ENCODE peak calls at places on chromosome 22, in five cellular contexts. One of them, this sample, is unnamed. For H3K4me1 and H3K27me3, the result is how much of the 10 kb centered on the place peaks cover.

GRCh38 chr22:47053865-47054185 is 291.4 kb downstream of the TBC1D22A start:
- DNase-seq in ovary: no peak
- DNase-seq in stomach: no peak
- DNase-seq in body of pancreas: no peak
- DNase-seq in right lobe of liver: peak
- DNase-seq in this sample: peak

GRCh38 chr22:24175160-24175808 is 6.0 kb upstream of the SUSD2 start:
- DNase-seq in ovary: peak
- DNase-seq in stomach: peak
- DNase-seq in body of pancreas: peak
- DNase-seq in right lobe of liver: peak
- DNase-seq in this sample: peak

GRCh38 chr22:33952776-33953175 is 32.5 kb upstream of the LARGE1 start:
- DNase-seq in ovary: no peak
- DNase-seq in stomach: no peak
- DNase-seq in body of pancreas: no peak
- DNase-seq in right lobe of liver: no peak
- DNase-seq in this sample: no peak

GRCh38 chr22:25903294-25903693 is 161.3 kb downstream of the MYO18B start:
- DNase-seq in ovary: no peak
- DNase-seq in stomach: no peak
- DNase-seq in body of pancreas: no peak
- DNase-seq in right lobe of liver: no peak
- DNase-seq in this sample: no peak

GRCh38 chr22:33529424-33530113 is 390.7 kb downstream of the LARGE1 start:
- DNase-seq in ovary: no peak
- DNase-seq in stomach: no peak
- DNase-seq in body of pancreas: no peak
- DNase-seq in right lobe of liver: no peak
- DNase-seq in this sample: no peak

GRCh38 chr22:24905909-24906308 is 40.6 kb downstream of the LHFPL7 start:
- DNase-seq in ovary: no peak
- DNase-seq in stomach: no peak
- DNase-seq in body of pancreas: no peak
- DNase-seq in right lobe of liver: no peak
- DNase-seq in this sample: no peak

GRCh38 chr22:22061085-22062077 is 78.8 kb upstream of the TOP3B start:
- DNase-seq in ovary: no peak
- DNase-seq in stomach: no peak
- DNase-seq in body of pancreas: peak
- DNase-seq in right lobe of liver: no peak
- DNase-seq in this sample: peak

GRCh38 chr22:32848226-32848625 is 46.7 kb downstream of the TIMP3 start:
- DNase-seq in ovary: no peak
- DNase-seq in stomach: no peak
- DNase-seq in body of pancreas: no peak
- DNase-seq in right lobe of liver: no peak
- DNase-seq in this sample: no peak

GRCh38 chr22:32546480-32546879 is 71.9 kb downstream of the FBXO7 start:
- DNase-seq in ovary: no peak
- DNase-seq in stomach: no peak
- DNase-seq in body of pancreas: no peak
- DNase-seq in right lobe of liver: no peak
- DNase-seq in this sample: no peak

GRCh38 chr22:24072361-24072760 is 61.3 kb downstream of the CABIN1 start:
- DNase-seq in ovary: no peak
- DNase-seq in stomach: no peak
- DNase-seq in body of pancreas: no peak
- DNase-seq in right lobe of liver: no peak
- DNase-seq in this sample: no peak

GRCh38 chr22:35914665-35915476 is 113.8 kb downstream of the RBFOX2 start:
- DNase-seq in ovary: no peak
- DNase-seq in stomach: peak
- DNase-seq in body of pancreas: peak
- DNase-seq in right lobe of liver: no peak
- DNase-seq in this sample: peak

GRCh38 chr22:17486313-17486712 is 77.0 kb upstream of the SLC25A18 start:
- DNase-seq in ovary: no peak
- DNase-seq in stomach: no peak
- DNase-seq in body of pancreas: peak
- DNase-seq in right lobe of liver: no peak
- DNase-seq in this sample: peak

GRCh38 chr22:22902247-22902962 is 14.8 kb downstream of the IGLL5 start:
- DNase-seq in ovary: no peak
- DNase-seq in stomach: no peak
- DNase-seq in body of pancreas: no peak
- DNase-seq in right lobe of liver: no peak
- DNase-seq in this sample: peak

GRCh38 chr22:46693634-46694422 is 44.2 kb downstream of the CERK start:
- DNase-seq in ovary: no peak
- DNase-seq in stomach: no peak
- DNase-seq in body of pancreas: no peak
- DNase-seq in right lobe of liver: no peak
- DNase-seq in this sample: no peak

GRCh38 chr22:43433904-43434600 is 22.2 kb downstream of the MPPED1 start:
- DNase-seq in ovary: no peak
- DNase-seq in stomach: no peak
- DNase-seq in body of pancreas: no peak
- DNase-seq in right lobe of liver: no peak
- DNase-seq in this sample: no peak

GRCh38 chr22:26751217-26751616 is 93.8 kb downstream of the MIAT start:
- DNase-seq in ovary: no peak
- DNase-seq in stomach: no peak
- DNase-seq in body of pancreas: no peak
- DNase-seq in right lobe of liver: no peak
- DNase-seq in this sample: no peak

GRCh38 chr22:27639180-27640086 is 162.1 kb downstream of the MN1 start:
- DNase-seq in ovary: no peak
- DNase-seq in stomach: no peak
- DNase-seq in body of pancreas: no peak
- DNase-seq in right lobe of liver: no peak
- DNase-seq in this sample: peak

GRCh38 chr22:46586531-46587011 is 33.6 kb upstream of the GRAMD4 start:
- DNase-seq in ovary: peak
- DNase-seq in stomach: no peak
- DNase-seq in body of pancreas: no peak
- DNase-seq in right lobe of liver: peak
- DNase-seq in this sample: no peak

GRCh38 chr22:45777046-45777851 is 105.6 kb downstream of the ATXN10 start:
- DNase-seq in ovary: no peak
- DNase-seq in stomach: no peak
- DNase-seq in body of pancreas: no peak
- DNase-seq in right lobe of liver: no peak
- DNase-seq in this sample: no peak

GRCh38 chr22:43313497-43314474 is 29.4 kb downstream of the SCUBE1 start:
- DNase-seq in ovary: no peak
- DNase-seq in stomach: no peak
- DNase-seq in body of pancreas: no peak
- DNase-seq in right lobe of liver: no peak
- DNase-seq in this sample: peak

GRCh38 chr22:36379593-36380361 is 8.0 kb downstream of the MYH9 start:
- DNase-seq in ovary: no peak
- DNase-seq in stomach: no peak
- DNase-seq in body of pancreas: peak
- DNase-seq in right lobe of liver: no peak
- DNase-seq in this sample: no peak

GRCh38 chr22:19863571-19863970 is 8.9 kb upstream of the GNB1L start:
- DNase-seq in ovary: no peak
- DNase-seq in stomach: no peak
- DNase-seq in body of pancreas: no peak
- DNase-seq in right lobe of liver: no peak
- DNase-seq in this sample: no peak

GRCh38 chr22:19867617-19868016 is 12.9 kb upstream of the GNB1L start:
- DNase-seq in ovary: no peak
- DNase-seq in stomach: no peak
- DNase-seq in body of pancreas: peak
- DNase-seq in right lobe of liver: peak
- DNase-seq in this sample: no peak

GRCh38 chr22:19866665-19867009 is 12.0 kb upstream of the GNB1L start:
- DNase-seq in ovary: no peak
- DNase-seq in stomach: no peak
- DNase-seq in body of pancreas: no peak
- DNase-seq in right lobe of liver: no peak
- DNase-seq in this sample: no peak

GRCh38 chr22:19864538-19865106 is 9.9 kb upstream of the GNB1L start:
- DNase-seq in ovary: no peak
- DNase-seq in stomach: no peak
- DNase-seq in body of pancreas: no peak
- DNase-seq in right lobe of liver: no peak
- DNase-seq in this sample: no peak

GRCh38 chr22:19865141-19865829 is 10.6 kb upstream of the GNB1L start:
- DNase-seq in ovary: no peak
- DNase-seq in stomach: no peak
- DNase-seq in body of pancreas: no peak
- DNase-seq in right lobe of liver: no peak
- DNase-seq in this sample: no peak
- H3K4me1 ChIP-seq in ovary: under half
- H3K4me1 ChIP-seq in stomach: under half
- H3K4me1 ChIP-seq in body of pancreas: under half
- H3K4me1 ChIP-seq in right lobe of liver: under half
- H3K4me1 ChIP-seq in this sample: under half

DNA sequence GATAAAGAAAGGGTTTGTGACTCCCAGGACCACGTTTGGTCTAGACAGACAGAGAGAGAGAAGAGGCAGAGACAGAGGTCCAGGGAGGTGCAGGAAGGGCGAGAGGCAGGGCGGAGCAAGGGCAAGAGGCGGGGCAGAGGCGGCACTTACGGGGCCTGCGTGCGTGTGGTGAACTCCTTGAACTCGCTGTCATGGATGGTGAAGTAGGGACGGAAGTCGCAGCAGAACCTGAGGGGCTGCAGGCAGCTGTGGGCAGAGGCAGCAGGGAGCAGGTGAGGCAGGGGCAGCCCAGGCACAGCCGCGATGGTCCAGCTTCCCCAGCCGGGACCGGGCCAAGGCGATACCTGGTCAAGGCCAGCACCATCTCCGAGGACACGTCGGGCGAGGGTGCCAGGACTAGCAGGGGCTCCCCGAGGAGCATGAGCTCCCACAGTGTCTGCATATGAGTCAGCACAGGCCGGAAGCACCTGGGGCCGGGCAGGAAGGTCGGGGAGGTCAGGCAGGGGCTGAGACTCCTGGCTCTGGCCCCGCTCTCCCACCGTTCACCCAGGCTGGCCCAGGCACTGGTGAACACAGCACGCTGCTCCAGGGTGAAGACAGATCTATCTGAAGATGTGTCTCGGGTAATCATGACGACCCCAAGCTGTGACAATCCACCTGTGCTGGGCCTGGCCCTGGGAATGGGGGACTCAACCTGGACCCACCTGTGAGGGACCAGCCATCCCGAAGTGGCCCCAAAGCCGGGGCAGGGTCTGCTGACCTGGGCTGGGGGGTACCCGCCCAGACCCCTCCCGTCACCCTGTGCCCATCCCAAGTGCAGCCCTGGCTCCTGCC is 7.2 kb upstream of the PLXNB2 start:
- DNase-seq in ovary: no peak
- DNase-seq in stomach: peak
- DNase-seq in body of pancreas: no peak
- DNase-seq in right lobe of liver: peak
- DNase-seq in this sample: no peak
- TF ChIP-seq POLR2A in ovary: no peak
- TF ChIP-seq POLR2A in stomach: no peak
- TF ChIP-seq POLR2A in body of pancreas: no peak
- TF ChIP-seq POLR2A in right lobe of liver: no peak
- TF ChIP-seq POLR2A in this sample: no peak

DNA sequence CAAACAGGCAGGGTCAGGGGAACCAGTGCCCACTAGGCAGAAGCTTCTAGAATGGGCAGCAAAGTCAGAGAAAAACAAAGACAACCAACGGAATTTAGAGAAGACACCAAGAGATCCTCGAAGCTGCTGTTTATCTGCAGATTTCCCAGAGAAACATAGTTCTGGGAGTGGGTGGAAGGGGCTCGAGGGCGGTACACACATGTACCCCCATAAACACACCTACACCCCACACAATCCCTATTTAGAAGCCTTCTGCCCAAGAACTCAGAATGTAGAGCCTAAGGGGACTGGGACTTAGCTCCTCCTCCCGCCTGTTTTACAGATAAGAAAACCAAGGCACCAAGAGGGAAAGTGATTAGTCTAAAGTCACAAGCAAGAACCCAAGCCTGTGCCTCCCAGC is 6.4 kb downstream of the NPTXR start:
- DNase-seq in ovary: no peak
- DNase-seq in stomach: no peak
- DNase-seq in body of pancreas: no peak
- DNase-seq in right lobe of liver: no peak
- DNase-seq in this sample: no peak
- H3K27me3 ChIP-seq in ovary: under half
- H3K27me3 ChIP-seq in stomach: under half
- H3K27me3 ChIP-seq in body of pancreas: under half
- H3K27me3 ChIP-seq in right lobe of liver: under half
- H3K27me3 ChIP-seq in this sample: under half

GRCh38 chr22:38309614-38310517 is 7.4 kb downstream of the CSNK1E start:
- DNase-seq in ovary: no peak
- DNase-seq in stomach: no peak
- DNase-seq in body of pancreas: no peak
- DNase-seq in right lobe of liver: peak
- DNase-seq in this sample: no peak
- H3K4me1 ChIP-seq in ovary: under half
- H3K4me1 ChIP-seq in stomach: half or more
- H3K4me1 ChIP-seq in body of pancreas: half or more
- H3K4me1 ChIP-seq in right lobe of liver: under half
- H3K4me1 ChIP-seq in this sample: half or more

GRCh38 chr22:20319745-20320658 is at the start of gene DGCR6L:
- DNase-seq in ovary: peak
- DNase-seq in stomach: peak
- DNase-seq in body of pancreas: peak
- DNase-seq in right lobe of liver: peak
- DNase-seq in this sample: peak
- TF ChIP-seq POLR2A in ovary: peak
- TF ChIP-seq POLR2A in stomach: no peak
- TF ChIP-seq POLR2A in body of pancreas: peak
- TF ChIP-seq POLR2A in right lobe of liver: peak
- TF ChIP-seq POLR2A in this sample: peak

DNA sequence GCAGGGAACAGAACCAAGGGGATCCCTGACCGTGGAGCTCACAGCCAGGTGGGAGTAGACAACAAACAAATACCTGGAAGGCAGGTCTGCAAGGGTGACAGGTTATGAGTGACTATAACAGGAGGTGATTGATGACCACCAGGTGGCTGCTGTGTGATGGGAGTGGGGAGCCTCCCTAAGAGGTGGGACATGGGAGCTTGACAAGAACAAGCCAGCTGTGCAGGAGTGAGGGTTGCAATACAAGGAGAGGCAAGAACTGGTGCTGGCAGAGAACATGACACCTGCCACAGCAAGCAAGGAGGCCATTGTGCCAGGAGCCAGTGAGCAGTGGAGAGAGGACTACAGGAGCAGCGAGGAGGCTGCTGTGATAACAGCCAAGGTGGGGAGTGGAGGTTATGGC is 20.5 kb downstream of the MFNG start:
- DNase-seq in ovary: no peak
- DNase-seq in stomach: no peak
- DNase-seq in body of pancreas: no peak
- DNase-seq in right lobe of liver: no peak
- DNase-seq in this sample: no peak
- H3K27me3 ChIP-seq in ovary: under half
- H3K27me3 ChIP-seq in stomach: under half
- H3K27me3 ChIP-seq in body of pancreas: under half
- H3K27me3 ChIP-seq in right lobe of liver: under half
- H3K27me3 ChIP-seq in this sample: under half